ENCODE peak calls at places on chromosomes 6 and 20, in eight cellular contexts. E is iPS-NIHi11, B is PC-3, M is AG20443, S is mesendoderm, W is NCI-H1092, V is GM20000, I is heart left ventricle. R is an unnamed sample.
A peak's percentile ranks its signal among the peaks of the same experiment; 100 is the strongest.

GRCh38 chr20:53100476-53100911 is 128.3 kb downstream of the TSHZ2 start:
- DNase-seq in E (no peak), B (no peak), M (peak; percentile 53), S (no peak), W (no peak), V (no peak), I (no peak), R (no peak)

GRCh38 chr6:125444234-125444949 is 142.6 kb upstream of the HDDC2 start:
- DNase-seq in E (no peak), B (no peak), M (no peak), S (peak; percentile 19), W (no peak), V (no peak), I (peak; percentile 83), R (no peak)

GRCh38 chr20:41177636-41178035 is 40.3 kb downstream of the PLCG1 start:
- DNase-seq in E (no peak), B (peak; percentile 85), M (peak; percentile 95), S (peak; percentile 71), W (no peak), V (no peak), I (peak; percentile 63), R (no peak)

GRCh38 chr6:1482381-1483166 is 93.2 kb downstream of the FOXF2 start:
- DNase-seq in E (no peak), B (peak; percentile 69), M (no peak), S (no peak), W (no peak), V (peak; percentile 57), I (no peak), R (no peak)

GRCh38 chr6:13183446-13184088 is 144.8 kb downstream of the TBC1D7 start:
- DNase-seq in E (no peak), B (peak; percentile 7), M (no peak), S (no peak), W (no peak), V (no peak), I (no peak), R (no peak)

GRCh38 chr6:22368794-22369193 is 72.0 kb upstream of the PRL start:
- DNase-seq in E (no peak), B (no peak), M (no peak), S (no peak), W (no peak), V (no peak), I (no peak), R (no peak)

GRCh38 chr6:36442671-36443497 is at the start of the genes KCTD20 and PXT1:
- DNase-seq in E (peak; percentile 92), B (peak; percentile 91), M (peak; percentile 95), S (peak; percentile 90), W (peak; percentile 71), V (peak; percentile 94), I (peak; percentile 94), R (peak; percentile 94)

GRCh38 chr20:57560554-57561355 is at the start of gene PCK1:
- DNase-seq in E (no peak), B (peak; percentile 40), M (peak; percentile 43), S (no peak), W (no peak), V (no peak), I (peak; percentile 53), R (no peak)

GRCh38 chr20:25315418-25316210 is 67.7 kb downstream of the PYGB start:
- DNase-seq in E (no peak), B (peak; percentile 65), M (peak; percentile 68), S (no peak), W (no peak), V (no peak), I (no peak), R (peak; percentile 34)

GRCh38 chr6:3987072-3987471 is 91.9 kb downstream of the FAM217A start:
- DNase-seq in E (peak; percentile 26), B (no peak), M (no peak), S (peak; percentile 71), W (no peak), V (no peak), I (no peak), R (no peak)

GRCh38 chr6:67881706-67882065 is 753.4 kb upstream of the ADGRB3 start:
- DNase-seq in E (no peak), B (no peak), M (no peak), S (no peak), W (no peak), V (no peak), I (no peak), R (no peak)

GRCh38 chr6:112223070-112223861 is 31.1 kb downstream of the LAMA4 start:
- DNase-seq in E (no peak), B (peak; percentile 26), M (peak; percentile 65), S (no peak), W (no peak), V (no peak), I (no peak), R (no peak)

GRCh38 chr6:63598251-63599036 is 26.2 kb downstream of the LOC128125822 start:
- DNase-seq in E (peak; percentile 68), B (peak; percentile 65), M (peak; percentile 82), S (peak; percentile 88), W (peak; percentile 48), V (peak; percentile 80), I (peak; percentile 62), R (peak; percentile 71)

GRCh38 chr6:8243462-8243861 is 141.1 kb upstream of the EEF1E1 start:
- DNase-seq in E (no peak), B (no peak), M (no peak), S (peak; percentile 61), W (no peak), V (no peak), I (no peak), R (no peak)

GRCh38 chr6:34241351-34242215 is 4.9 kb downstream of the HMGA1 start:
- DNase-seq in E (no peak), B (no peak), M (peak; percentile 1), S (no peak), W (no peak), V (peak; percentile 6), I (no peak), R (peak; percentile 27)

GRCh38 chr6:89522778-89523177 is 89.8 kb downstream of the ANKRD6 start:
- DNase-seq in E (no peak), B (no peak), M (no peak), S (peak; percentile 96), W (no peak), V (no peak), I (no peak), R (no peak)

GRCh38 chr6:111418971-111419693 is 63.9 kb downstream of the REV3L start:
- DNase-seq in E (no peak), B (peak; percentile 60), M (peak; percentile 17), S (peak; percentile 11), W (no peak), V (no peak), I (no peak), R (no peak)

GRCh38 chr6:116763871-116764270 is 1.6 kb downstream of the FAM162B start:
- DNase-seq in E (no peak), B (no peak), M (no peak), S (no peak), W (no peak), V (no peak), I (no peak), R (no peak)

GRCh38 chr6:159044899-159045727 is at the start of gene TAGAP:
- DNase-seq in E (peak; percentile 36), B (no peak), M (peak; percentile 61), S (no peak), W (no peak), V (peak; percentile 83), I (peak; percentile 64), R (peak; percentile 86)

GRCh38 chr6:2061880-2062279 is 183.5 kb downstream of the GMDS start:
- DNase-seq in E (no peak), B (peak; percentile 67), M (no peak), S (no peak), W (no peak), V (no peak), I (no peak), R (no peak)

GRCh38 chr6:75524322-75524972 is 30.8 kb upstream of the FILIP1 start:
- DNase-seq in E (peak; percentile 39), B (peak; percentile 88), M (peak; percentile 38), S (peak; percentile 70), W (no peak), V (no peak), I (no peak), R (no peak)

GRCh38 chr6:101208152-101208551 is 185.4 kb upstream of the GRIK2 start:
- DNase-seq in E (no peak), B (no peak), M (no peak), S (peak; percentile 85), W (no peak), V (no peak), I (no peak), R (no peak)

GRCh38 chr6:110326609-110327008 is 31.5 kb downstream of the METTL24 start:
- DNase-seq in E (no peak), B (no peak), M (no peak), S (no peak), W (no peak), V (no peak), I (no peak), R (no peak)

GRCh38 chr6:35402856-35403191 is 49.3 kb upstream of the FANCE start:
- DNase-seq in E (no peak), B (no peak), M (no peak), S (no peak), W (no peak), V (no peak), I (no peak), R (no peak)

GRCh38 chr20:15058836-15059235 is 721.4 kb upstream of the FLRT3 start:
- DNase-seq in E (no peak), B (no peak), M (no peak), S (no peak), W (no peak), V (no peak), I (no peak), R (no peak)

GRCh38 chr20:21137078-21137477 is 11.2 kb downstream of the KIZ start:
- DNase-seq in E (no peak), B (no peak), M (no peak), S (no peak), W (peak; percentile 61), V (no peak), I (no peak), R (no peak)

GRCh38 chr6:31651602-31652191 is 764 bp downstream of the BAG6 start:
- DNase-seq in E (peak; percentile 83), B (peak; percentile 52), M (peak; percentile 82), S (peak; percentile 96), W (no peak), V (peak; percentile 73), I (peak; percentile 82), R (no peak)

R was measured in lower lobe of right lung.